ENCODE peak calls at places on chromosome 11, in four cellular contexts. Y is effector memory CD8-positive, alpha-beta T cell; X is ovary; I is LoVo. Z is an unnamed sample.
A peak's percentile ranks its signal among the peaks of the same experiment; 100 is the strongest.

GRCh38 chr11:123103326-123103980 is 41.5 kb upstream of the HSPA8 start:
- DNase-seq in Y (peak; percentile 16), X (peak; percentile 60), I (peak; percentile 22), Z (peak; percentile 97)

GRCh38 chr11:122979815-122980656 is 1.6 kb downstream of the BSX start:
- DNase-seq in Y (no peak), X (no peak), I (no peak), Z (no peak)

GRCh38 chr11:17238377-17238776 is 30.6 kb upstream of the PIK3C2A start:
- DNase-seq in Y (no peak), X (no peak), I (no peak), Z (no peak)

GRCh38 chr11:119692547-119692834 is 36.5 kb downstream of the NECTIN1 start:
- DNase-seq in Y (no peak), X (no peak), I (no peak), Z (no peak)

GRCh38 chr11:35529971-35530495 is 4.6 kb upstream of the PAMR1 start:
- DNase-seq in Y (no peak), X (no peak), I (peak; percentile 5), Z (no peak)

GRCh38 chr11:130606781-130607511 is 158.5 kb downstream of the ADAMTS15 start:
- DNase-seq in Y (no peak), X (peak; percentile 42), I (no peak), Z (no peak)

GRCh38 chr11:1659478-1659877 is 29.9 kb downstream of the KRTAP5-5 start:
- DNase-seq in Y (no peak), X (no peak), I (no peak), Z (no peak)

GRCh38 chr11:48066881-48067800 is 86.8 kb downstream of the PTPRJ start:
- DNase-seq in Y (no peak), X (no peak), I (no peak), Z (no peak)

GRCh38 chr11:119694334-119694733 is 34.7 kb downstream of the NECTIN1 start:
- DNase-seq in Y (no peak), X (no peak), I (peak; percentile 37), Z (no peak)

GRCh38 chr11:45844822-45845573 is 2.3 kb upstream of the CRY2 start:
- DNase-seq in Y (no peak), X (no peak), I (no peak), Z (no peak)

GRCh38 chr11:134725211-134725610 is 313.2 kb upstream of the B3GAT1 start:
- DNase-seq in Y (no peak), X (no peak), I (no peak), Z (no peak)

GRCh38 chr11:67024410-67024809 is 1.5 kb downstream of the SYT12 start:
- DNase-seq in Y (peak; percentile 36), X (no peak), I (no peak), Z (no peak)

GRCh38 chr11:42800041-42800440 is 511.8 kb upstream of the API5 start:
- DNase-seq in Y (no peak), X (no peak), I (no peak), Z (no peak)

GRCh38 chr11:2263724-2264360 is 6.5 kb downstream of the ASCL2 start:
- DNase-seq in Y (no peak), X (no peak), I (no peak), Z (no peak)

GRCh38 chr11:44399968-44400367 is 90.0 kb upstream of the ALX4 start:
- DNase-seq in Y (no peak), X (no peak), I (no peak), Z (no peak)